ENCODE peak calls at places on chromosomes 2 and 18, in four cellular contexts. L, T, N and Y are unnamed samples.

GRCh38 chr2:67526283-67526682 is 129.2 kb downstream of the ETAA1 start:
- DNase-seq in T (no peak), L (no peak), N (peak), Y (no peak)

GRCh38 chr2:197460653-197461052 is 7.3 kb downstream of the COQ10B start:
- DNase-seq in N (no peak), L (no peak), T (no peak), Y (no peak)

GRCh38 chr2:42342061-42342794 is 18.8 kb downstream of the COX7A2L start:
- DNase-seq in N (peak), T (no peak), L (no peak), Y (peak)

GRCh38 chr2:206853880-206854279 is 85.4 kb upstream of the CPO start:
- DNase-seq in T (no peak), N (no peak), L (no peak), Y (no peak)

GRCh38 chr2:165745916-165746315 is 48.1 kb downstream of the GALNT3 start:
- DNase-seq in N (peak), T (no peak), L (no peak), Y (no peak)

GRCh38 chr18:78984941-78985784 is 5.5 kb downstream of the SALL3 start:
- DNase-seq in T (no peak), L (peak), N (peak), Y (no peak)

GRCh38 chr18:8654482-8655451 is 45.5 kb downstream of the RAB12 start:
- DNase-seq in N (peak), L (peak), T (no peak), Y (peak)

GRCh38 chr2:190458352-190459107 is 50.4 kb downstream of the MFSD6 start:
- DNase-seq in N (no peak), T (no peak), L (no peak), Y (no peak)

GRCh38 chr2:135212757-135213156 is 160.7 kb downstream of the RAB3GAP1 start:
- DNase-seq in L (no peak), N (peak), T (no peak), Y (no peak)

GRCh38 chr2:5111581-5111980 is 580.6 kb upstream of the SOX11 start:
- DNase-seq in T (no peak), L (no peak), N (no peak), Y (no peak)

GRCh38 chr2:121242175-121242875 is 42.7 kb downstream of the TFCP2L1 start:
- DNase-seq in N (no peak), T (no peak), L (no peak), Y (no peak)

GRCh38 chr2:51813245-51813644 is 781.3 kb upstream of the NRXN1 start:
- DNase-seq in N (peak), L (no peak), T (no peak), Y (no peak)

GRCh38 chr2:106970471-106971261 is 84.7 kb upstream of the ST6GAL2 start:
- DNase-seq in L (no peak), N (peak), T (no peak), Y (no peak)

GRCh38 chr18:60838677-60839076 is 466.1 kb upstream of the MC4R start:
- DNase-seq in N (peak), L (no peak), T (no peak), Y (no peak)

GRCh38 chr2:158726906-158727592 is 68.1 kb upstream of the DAPL1 start:
- DNase-seq in N (peak), T (no peak), L (peak), Y (no peak)

GRCh38 chr2:216604458-216604857 is 28.8 kb upstream of the IGFBP2 start:
- DNase-seq in N (no peak), L (no peak), T (no peak), Y (no peak)

GRCh38 chr2:12803616-12804015 is 86.9 kb downstream of the TRIB2 start:
- DNase-seq in L (no peak), T (no peak), N (peak), Y (peak)

GRCh38 chr2:47002480-47003381 is 87.1 kb upstream of the MCFD2 start:
- DNase-seq in T (no peak), N (no peak), L (peak), Y (no peak)

GRCh38 chr2:133484783-133485182 is 83.5 kb downstream of the NCKAP5 start:
- DNase-seq in T (no peak), L (no peak), N (no peak), Y (no peak)

GRCh38 chr18:79245517-79246001 is 150.2 kb upstream of the NFATC1 start:
- DNase-seq in T (no peak), L (no peak), N (peak), Y (no peak)

GRCh38 chr2:223587301-223587700 is 14.9 kb downstream of the SCG2 start:
- DNase-seq in T (no peak), N (no peak), L (no peak), Y (no peak)

GRCh38 chr18:76679877-76680276 is 142.5 kb upstream of the ZNF236 start:
- DNase-seq in T (no peak), L (no peak), N (no peak), Y (no peak)

GRCh38 chr2:236873666-236874065 is 212.0 kb upstream of the COPS8 start:
- DNase-seq in N (peak), T (no peak), L (no peak), Y (no peak)

GRCh38 chr2:137654046-137654445 is 310.2 kb upstream of the HNMT start:
- DNase-seq in L (no peak), T (no peak), N (no peak), Y (no peak)

GRCh38 chr18:35443847-35444246 is 53.9 kb downstream of the INO80C start:
- DNase-seq in N (no peak), L (no peak), T (no peak), Y (no peak)

GRCh38 chr2:71070294-71071025 is 2.0 kb downstream of the NAGK start:
- DNase-seq in N (peak), T (peak), L (peak), Y (no peak)

GRCh38 chr2:43174368-43175186 is 51.8 kb downstream of the ZFP36L2 start:
- DNase-seq in L (no peak), N (no peak), T (peak), Y (no peak)

GRCh38 chr18:45316127-45316526 is 299.1 kb upstream of the SLC14A2 start:
- DNase-seq in T (no peak), N (no peak), L (no peak), Y (no peak)
- TF ChIP-seq CTCF in T (no peak), N (no peak), L (no peak), Y (no peak)

GRCh38 chr2:108778857-108779256 is 7.7 kb upstream of the CCDC138 start:
- DNase-seq in N (no peak), T (no peak), L (no peak), Y (no peak)

GRCh38 chr2:108776475-108776874 is 10.1 kb upstream of the CCDC138 start:
- DNase-seq in N (no peak), T (no peak), L (no peak), Y (no peak)
- H3K4me3 ChIP-seq in N (no peak), T (no peak), L (no peak), Y (no peak)

DNA sequence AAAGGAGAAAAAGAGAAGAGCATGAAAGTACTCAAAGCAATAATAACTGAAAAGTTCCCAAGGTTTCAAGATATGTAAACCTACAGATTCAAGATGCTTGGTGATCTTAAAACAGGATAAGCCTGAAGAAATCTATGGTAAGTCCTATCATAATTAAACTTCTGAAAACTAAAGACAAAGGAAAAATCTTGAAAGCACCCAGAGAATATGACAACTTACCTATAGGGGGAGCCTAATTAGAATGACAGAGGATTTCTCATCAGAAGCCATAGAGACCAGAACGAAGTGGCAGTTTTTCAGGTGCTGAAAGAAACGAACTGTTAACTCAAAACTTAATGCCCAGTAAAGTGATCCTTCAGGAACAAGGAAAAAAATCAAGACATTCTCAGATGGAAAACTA is 59.7 kb downstream of the XDH start:
- DNase-seq in T (no peak), N (peak), L (no peak), Y (no peak)
- TF ChIP-seq CTCF in T (peak), N (peak), L (peak), Y (peak)

DNA sequence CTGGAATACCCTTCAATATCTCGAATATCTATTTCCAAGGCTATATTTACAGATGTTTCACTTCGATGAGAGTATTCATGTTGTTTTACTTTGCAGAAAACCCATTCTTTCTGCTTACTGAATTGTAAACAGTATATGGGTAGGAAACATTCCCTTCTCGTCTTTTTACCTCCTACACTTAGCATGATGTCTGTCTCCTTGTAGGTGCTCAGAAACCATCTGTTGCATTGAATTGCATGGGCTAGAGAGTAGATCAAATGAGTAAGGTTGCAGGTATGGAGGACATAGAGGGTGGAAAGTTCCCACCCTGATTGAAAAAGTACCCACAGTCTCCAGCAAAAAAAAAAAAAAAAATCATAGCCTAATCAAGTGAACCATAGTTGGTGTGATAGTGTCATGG is 1.8 kb downstream of the CYTIP start:
- DNase-seq in L (no peak), N (no peak), T (no peak), Y (no peak)
- H3K4me3 ChIP-seq in L (no peak), N (no peak), T (peak), Y (no peak)

DNA sequence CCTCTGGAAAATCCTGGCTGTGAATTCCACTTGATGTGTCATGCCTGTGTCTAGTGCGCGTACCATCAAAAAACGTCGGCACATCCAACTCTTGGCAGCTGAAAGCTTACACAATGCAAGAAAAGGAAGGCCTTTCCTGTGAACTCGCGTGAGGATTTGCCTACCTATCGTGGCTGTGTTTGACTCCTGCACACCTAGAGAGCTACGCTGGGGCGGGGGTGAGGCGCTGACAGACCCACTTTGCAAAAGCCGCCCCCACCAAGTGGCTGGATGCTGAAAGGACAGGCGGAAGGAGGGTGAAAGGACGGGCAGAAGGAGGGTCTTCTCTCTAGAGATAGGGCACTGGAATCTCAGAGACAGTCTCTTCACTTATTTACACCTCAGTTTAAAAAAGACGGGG is 270.1 kb downstream of the EIPR1 start:
- DNase-seq in L (peak), N (no peak), T (no peak), Y (no peak)
- TF ChIP-seq CTCF in L (peak), N (no peak), T (no peak), Y (no peak)